ENCODE peak calls at places on chromosomes 2 and 18, in six cellular contexts. R is RWPE2; L is upper lobe of left lung; B is thoracic aorta; X is CD8-positive, alpha-beta T cell; Q is heart left ventricle. C is an unnamed sample.

GRCh38 chr2:149152597-149152996 is 114.1 kb downstream of the LYPD6B start:
- ATAC-seq in R (no peak), L (no peak), B (no peak), X (no peak), Q (no peak), C (no peak)

GRCh38 chr2:240460781-240461431 is 25.4 kb downstream of the GPC1 start:
- ATAC-seq in R (no peak), L (no peak), B (no peak), X (no peak), Q (no peak), C (no peak)

GRCh38 chr2:217784996-217785543 is 217.7 kb downstream of the TNS1 start:
- ATAC-seq in R (peak; percentile 40), L (peak; percentile 9), B (no peak), X (no peak), Q (peak; percentile 4), C (peak; percentile 23)

GRCh38 chr2:202965810-202966454 is 48.7 kb upstream of the NBEAL1 start:
- ATAC-seq in R (no peak), L (no peak), B (no peak), X (no peak), Q (no peak), C (no peak)

GRCh38 chr18:51076503-51076902 is 46.5 kb downstream of the SMAD4 start:
- ATAC-seq in R (no peak), L (no peak), B (no peak), X (no peak), Q (no peak), C (no peak)

GRCh38 chr2:226956659-226957058 is 120.8 kb downstream of the RHBDD1 start:
- ATAC-seq in R (no peak), L (no peak), B (no peak), X (no peak), Q (peak; percentile 70), C (no peak)

GRCh38 chr2:52253605-52254004 is 1221.7 kb upstream of the NRXN1 start:
- ATAC-seq in R (no peak), L (no peak), B (no peak), X (no peak), Q (no peak), C (no peak)

GRCh38 chr2:55954306-55955035 is 30.9 kb upstream of the EFEMP1 start:
- ATAC-seq in R (no peak), L (no peak), B (no peak), X (no peak), Q (peak; percentile 73), C (peak; percentile 69)

GRCh38 chr2:50773533-50773932 is 258.4 kb downstream of the NRXN1 start:
- ATAC-seq in R (no peak), L (no peak), B (no peak), X (no peak), Q (no peak), C (no peak)

GRCh38 chr2:84879595-84880394 is 1.1 kb downstream of the TRABD2A start:
- ATAC-seq in R (no peak), L (no peak), B (no peak), X (no peak), Q (no peak), C (no peak)

GRCh38 chr18:5057348-5058012 is 139.6 kb downstream of the AKAIN1 start:
- ATAC-seq in R (peak; percentile 58), L (peak; percentile 72), B (no peak), X (no peak), Q (peak; percentile 77), C (no peak)

GRCh38 chr18:13437801-13438506 is 219.4 kb downstream of the LDLRAD4 start:
- ATAC-seq in R (no peak), L (no peak), B (no peak), X (peak; percentile 67), Q (no peak), C (no peak)

GRCh38 chr18:79882522-79883241 is 68.8 kb downstream of the SLC66A2 start:
- ATAC-seq in R (no peak), L (no peak), B (no peak), X (no peak), Q (no peak), C (no peak)

GRCh38 chr2:205913668-205914067 is 172.3 kb downstream of the INO80D start:
- ATAC-seq in R (no peak), L (no peak), B (no peak), X (no peak), Q (no peak), C (no peak)

GRCh38 chr18:58405107-58405898 is 223.6 kb downstream of the ALPK2 start:
- ATAC-seq in R (no peak), L (no peak), B (no peak), X (no peak), Q (no peak), C (no peak)

GRCh38 chr2:234032301-234032856 is 18.1 kb upstream of the SPP2 start:
- ATAC-seq in R (peak; percentile 83), L (no peak), B (no peak), X (peak; percentile 86), Q (no peak), C (no peak)

GRCh38 chr2:39311469-39311868 is 67.7 kb upstream of the CDKL4 start:
- ATAC-seq in R (no peak), L (no peak), B (no peak), X (no peak), Q (no peak), C (no peak)

GRCh38 chr18:13657974-13658373 is 68.4 kb downstream of the FAM210A start:
- ATAC-seq in R (peak; percentile 19), L (no peak), B (no peak), X (no peak), Q (peak; percentile 28), C (no peak)

GRCh38 chr2:38266382-38267051 is 110.6 kb downstream of the ATL2 start:
- ATAC-seq in R (no peak), L (no peak), B (no peak), X (no peak), Q (no peak), C (no peak)

GRCh38 chr18:48843162-48843561 is 107.6 kb downstream of the SMAD7 start:
- ATAC-seq in R (no peak), L (no peak), B (no peak), X (no peak), Q (no peak), C (no peak)

GRCh38 chr2:135756692-135757091 is 15.0 kb downstream of the UBXN4 start:
- ATAC-seq in R (no peak), L (no peak), B (no peak), X (no peak), Q (no peak), C (no peak)

GRCh38 chr2:195538937-195539336 is 118.1 kb upstream of the SLC39A10 start:
- ATAC-seq in R (no peak), L (no peak), B (no peak), X (no peak), Q (no peak), C (no peak)

GRCh38 chr2:106257830-106258229 is 63.7 kb upstream of the UXS1 start:
- ATAC-seq in R (no peak), L (no peak), B (no peak), X (no peak), Q (no peak), C (no peak)

DNA sequence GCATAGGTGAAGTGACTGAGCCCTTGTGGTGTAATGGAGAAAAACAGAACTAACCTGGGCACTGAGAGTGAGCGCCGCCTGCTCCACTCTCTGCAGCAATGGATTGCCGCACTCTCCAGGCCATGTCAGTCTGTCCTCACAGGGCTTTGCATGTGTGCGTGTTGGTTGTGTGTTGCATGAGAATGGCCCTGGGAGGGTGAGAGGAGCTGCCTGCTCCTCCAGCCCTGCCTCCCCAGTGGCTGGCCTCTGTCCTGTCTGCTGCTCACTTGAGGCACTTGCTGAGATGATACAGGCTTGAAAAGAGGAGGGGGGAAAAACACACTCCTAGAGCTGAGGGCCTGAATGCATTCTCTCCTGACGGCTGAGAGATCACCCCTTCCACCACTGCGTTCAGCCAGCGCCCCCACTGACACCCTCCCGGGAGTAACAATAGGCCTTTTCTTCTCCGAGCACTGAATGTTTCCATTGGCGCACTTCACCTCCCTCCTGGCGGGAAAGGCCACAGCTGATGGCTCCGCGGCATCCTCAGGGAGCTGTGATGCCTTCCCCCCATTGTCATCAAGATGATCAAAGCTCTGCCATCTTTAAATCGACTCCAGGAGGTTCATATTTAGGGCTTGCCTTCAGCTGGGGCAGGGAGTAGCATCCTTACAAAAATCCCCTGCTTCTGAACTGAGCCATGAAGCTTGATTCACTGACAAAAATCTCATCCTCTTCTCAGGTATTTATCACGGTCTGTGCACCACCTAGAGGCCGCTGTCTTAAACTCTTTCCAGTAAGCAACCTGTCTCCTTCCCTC is 49.9 kb upstream of the DAPL1 start:
- ATAC-seq in R (peak; percentile 80), L (peak; percentile 13), B (no peak), X (peak; percentile 46), Q (peak; percentile 64), C (peak; percentile 37)
- TF ChIP-seq CTCF in R (peak; percentile 79), L (no peak), B (no peak), X (no peak), Q (peak; percentile 66), C (peak; percentile 45)

GRCh38 chr18:9488535-9488934 is 13.2 kb downstream of the RALBP1 start:
- ATAC-seq in R (no peak), L (no peak), B (no peak), X (no peak), Q (no peak), C (no peak)
- H3K9me3 ChIP-seq in R (no peaks in the 10 kb centered on the region), L (no peaks in the 10 kb centered on the region), B (no peaks in the 10 kb centered on the region), X (no peaks in the 10 kb centered on the region), Q (peaks cover 9% of the 10 kb centered on the region), C (no peaks in the 10 kb centered on the region)

DNA sequence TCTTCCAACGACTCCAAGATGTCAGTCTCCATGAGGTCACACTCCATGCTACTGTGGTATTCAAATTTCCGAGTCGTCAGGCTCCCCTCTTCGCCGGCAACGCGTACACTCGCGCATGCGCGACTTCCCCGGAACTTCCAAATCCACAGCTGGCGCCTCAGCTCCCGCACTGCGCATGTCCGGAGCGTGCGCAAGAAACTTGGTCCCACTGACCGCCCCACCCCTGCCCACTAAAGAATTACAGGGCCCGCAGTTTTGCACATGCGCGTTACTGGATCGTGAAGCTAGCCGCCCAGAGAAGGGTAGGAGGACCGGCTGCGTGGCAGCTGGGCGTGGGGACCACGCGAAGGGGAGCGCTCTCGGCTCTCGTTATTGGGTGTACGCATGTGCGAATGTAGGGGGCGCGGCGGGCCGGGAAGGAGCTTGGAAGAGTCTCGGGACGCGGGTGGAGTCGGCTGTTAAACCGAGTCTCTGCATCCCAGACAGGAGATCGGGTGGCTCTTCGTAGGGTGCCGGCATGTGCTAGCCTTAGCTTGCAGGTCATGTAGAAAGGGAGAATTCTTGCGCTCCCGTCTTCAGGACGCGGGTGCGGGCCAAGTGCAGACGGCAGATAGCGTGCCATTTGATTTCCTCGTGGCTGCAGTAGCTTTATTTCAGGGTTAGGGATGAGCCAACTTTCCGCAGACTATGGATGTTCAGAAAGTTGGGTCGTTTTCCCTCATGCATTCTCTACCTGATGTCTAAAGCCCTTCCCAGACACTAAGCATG is at the start of gene FAM98A:
- ATAC-seq in R (peak; percentile 88), L (peak; percentile 99), B (peak; percentile 88), X (peak; percentile 91), Q (peak; percentile 97), C (peak; percentile 98)
- TF ChIP-seq CTCF in R (peak; percentile 9), L (no peak), B (no peak), X (no peak), Q (peak; percentile 40), C (no peak)

DNA sequence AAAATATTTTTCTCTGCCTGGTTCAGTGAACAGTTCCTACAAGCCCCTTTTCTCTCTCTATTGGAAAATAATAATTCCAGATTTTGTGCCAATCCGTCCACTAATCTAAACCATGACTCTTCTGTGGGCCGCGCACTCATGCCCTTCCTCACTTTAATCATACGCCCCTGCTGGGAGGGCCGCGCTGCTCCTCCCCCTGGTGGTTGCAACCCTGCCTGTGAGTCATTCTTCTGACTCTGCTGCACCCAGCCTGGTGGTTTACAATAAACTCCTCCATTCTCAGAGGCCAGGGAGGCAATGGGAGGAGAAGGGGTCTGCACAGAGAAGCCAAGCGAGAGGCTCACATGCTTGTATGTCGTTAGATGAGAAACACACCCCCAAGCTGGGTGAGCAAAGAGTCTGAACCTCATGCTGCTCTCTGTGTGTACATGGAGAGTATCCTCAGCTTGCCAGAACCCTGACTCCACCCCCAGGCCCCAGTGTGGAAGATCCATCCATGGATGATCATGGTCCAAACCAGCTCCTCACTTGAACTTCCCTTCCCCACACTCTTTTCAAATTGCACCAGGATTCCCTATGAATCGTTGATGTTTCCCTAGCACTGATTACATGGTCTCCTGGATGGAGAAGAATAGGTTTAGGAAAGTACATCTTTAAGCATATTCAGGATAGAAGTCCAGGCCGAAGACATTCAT is 228.9 kb downstream of the ANKRD30B start:
- ATAC-seq in R (no peak), L (no peak), B (no peak), X (no peak), Q (no peak), C (no peak)
- H3K9me3 ChIP-seq in R (no peaks in the 10 kb centered on the region), L (no peaks in the 10 kb centered on the region), B (no peaks in the 10 kb centered on the region), X (no peaks in the 10 kb centered on the region), Q (no peaks in the 10 kb centered on the region), C (no peaks in the 10 kb centered on the region)

C was measured in gastroesophageal sphincter.